ENCODE peak calls at places on chromosomes 7 and 10, in six cellular contexts. D is activated CD8-positive, alpha-beta memory T cell treated with anti-CD3 and anti-CD28 coated beads for 4 hours; Y is midbrain; T is HCT116; B is ovary; W is CD8-positive, alpha-beta T cell. C is an unnamed sample.

GRCh38 chr7:150746931-150747330 is 9.7 kb downstream of the GIMAP5 start:
- DNase-seq in Y (no peak), B (no peak), D (no peak), T (no peak), W (no peak), C (no peak)

GRCh38 chr10:7193369-7193768 is 217.5 kb downstream of the SFMBT2 start:
- DNase-seq in T (no peak), Y (no peak), D (no peak), B (no peak), W (peak; percentile 21), C (no peak)

GRCh38 chr10:28326516-28327493 is 23.9 kb upstream of the MPP7 start:
- DNase-seq in W (no peak), B (peak; percentile 25), D (no peak), T (no peak), Y (peak; percentile 33), C (peak; percentile 24)

GRCh38 chr7:119281181-119281846 is 991.7 kb upstream of the KCND2 start:
- DNase-seq in T (no peak), D (no peak), Y (no peak), B (no peak), W (no peak), C (no peak)

GRCh38 chr10:102410427-102411073 is 8.0 kb downstream of the PSD start:
- DNase-seq in T (no peak), D (peak; percentile 39), W (peak; percentile 56), B (peak; percentile 70), Y (peak; percentile 14), C (peak; percentile 40)

GRCh38 chr10:86357041-86357440 is 9.6 kb downstream of the GRID1 start:
- DNase-seq in T (no peak), Y (peak; percentile 69), W (no peak), B (no peak), D (no peak), C (no peak)

GRCh38 chr7:74334026-74334425 is 44.8 kb downstream of the CLIP2 start:
- DNase-seq in D (no peak), Y (no peak), W (no peak), B (no peak), T (no peak), C (peak; percentile 41)

GRCh38 chr10:71565284-71566000 is 154.1 kb downstream of the C10orf105 start:
- DNase-seq in W (no peak), Y (peak; percentile 29), D (no peak), B (no peak), T (no peak), C (no peak)

GRCh38 chr7:33043875-33044718 is 18.5 kb downstream of the NT5C3A start:
- DNase-seq in W (no peak), D (no peak), Y (no peak), T (no peak), B (no peak), C (no peak)

GRCh38 chr10:47326927-47327330 is 4.7 kb downstream of the GDF2 start:
- DNase-seq in D (no peak), T (no peak), W (no peak), B (no peak), Y (no peak), C (no peak)